ENCODE peak calls at places on chromosomes 4 and X, in seven cellular contexts. One of them, this sample, is unnamed.

GRCh38 chr4:8144359-8144758 is 14.3 kb downstream of the ABLIM2 start:
- DNase-seq in cardiac muscle cell: no peak
- DNase-seq in heart left ventricle: no peak
- DNase-seq in esophagus muscularis mucosa: no peak
- DNase-seq in coronary artery: no peak
- DNase-seq in retinal pigment epithelial cell: no peak
- DNase-seq in lung: no peak
- DNase-seq in this sample: no peak

GRCh38 chr4:151417766-151418376 is 8.9 kb downstream of the FHIP1A start:
- DNase-seq in retinal pigment epithelial cell: no peak
- DNase-seq in lung: no peak
- DNase-seq in coronary artery: no peak
- DNase-seq in esophagus muscularis mucosa: no peak
- DNase-seq in heart left ventricle: no peak
- DNase-seq in cardiac muscle cell: no peak
- DNase-seq in this sample: no peak

GRCh38 chrX:107704181-107704580 is 71.4 kb downstream of the TSC22D3 start:
- DNase-seq in coronary artery: no peak
- DNase-seq in esophagus muscularis mucosa: no peak
- DNase-seq in lung: no peak
- DNase-seq in cardiac muscle cell: peak
- DNase-seq in retinal pigment epithelial cell: no peak
- DNase-seq in heart left ventricle: no peak
- DNase-seq in this sample: no peak

GRCh38 chr4:26326791-26327190 is 6.0 kb downstream of the RBPJ start:
- DNase-seq in cardiac muscle cell: no peak
- DNase-seq in esophagus muscularis mucosa: no peak
- DNase-seq in lung: no peak
- DNase-seq in heart left ventricle: no peak
- DNase-seq in coronary artery: no peak
- DNase-seq in retinal pigment epithelial cell: peak
- DNase-seq in this sample: no peak

GRCh38 chr4:32775049-32775448 is 2054.9 kb downstream of the PCDH7 start:
- DNase-seq in cardiac muscle cell: peak
- DNase-seq in lung: no peak
- DNase-seq in coronary artery: no peak
- DNase-seq in retinal pigment epithelial cell: peak
- DNase-seq in esophagus muscularis mucosa: no peak
- DNase-seq in heart left ventricle: no peak
- DNase-seq in this sample: no peak

GRCh38 chrX:298993-299392 is 17.8 kb downstream of the PLCXD1 start:
- DNase-seq in retinal pigment epithelial cell: no peak
- DNase-seq in lung: no peak
- DNase-seq in esophagus muscularis mucosa: no peak
- DNase-seq in heart left ventricle: peak
- DNase-seq in coronary artery: no peak
- DNase-seq in cardiac muscle cell: no peak
- DNase-seq in this sample: no peak

GRCh38 chrX:9569875-9570274 is 105.0 kb downstream of the TBL1X start:
- DNase-seq in heart left ventricle: no peak
- DNase-seq in esophagus muscularis mucosa: no peak
- DNase-seq in coronary artery: no peak
- DNase-seq in retinal pigment epithelial cell: no peak
- DNase-seq in lung: no peak
- DNase-seq in cardiac muscle cell: no peak
- DNase-seq in this sample: no peak

GRCh38 chrX:794311-794710 is 163.7 kb downstream of the SHOX start:
- DNase-seq in esophagus muscularis mucosa: no peak
- DNase-seq in coronary artery: no peak
- DNase-seq in lung: no peak
- DNase-seq in cardiac muscle cell: no peak
- DNase-seq in heart left ventricle: no peak
- DNase-seq in retinal pigment epithelial cell: no peak
- DNase-seq in this sample: no peak

GRCh38 chrX:39731735-39732134 is 366.0 kb downstream of the BCOR start:
- DNase-seq in retinal pigment epithelial cell: no peak
- DNase-seq in lung: no peak
- DNase-seq in cardiac muscle cell: no peak
- DNase-seq in coronary artery: peak
- DNase-seq in heart left ventricle: peak
- DNase-seq in esophagus muscularis mucosa: no peak
- DNase-seq in this sample: no peak

GRCh38 chr4:186159613-186160012 is 31.8 kb upstream of the CYP4V2 start:
- DNase-seq in cardiac muscle cell: no peak
- DNase-seq in heart left ventricle: no peak
- DNase-seq in coronary artery: no peak
- DNase-seq in retinal pigment epithelial cell: no peak
- DNase-seq in lung: no peak
- DNase-seq in esophagus muscularis mucosa: peak
- DNase-seq in this sample: no peak

GRCh38 chr4:117421706-117422105 is 336.3 kb upstream of the TRAM1L1 start:
- DNase-seq in esophagus muscularis mucosa: no peak
- DNase-seq in coronary artery: no peak
- DNase-seq in lung: no peak
- DNase-seq in heart left ventricle: no peak
- DNase-seq in cardiac muscle cell: no peak
- DNase-seq in retinal pigment epithelial cell: no peak
- DNase-seq in this sample: no peak

GRCh38 chr4:177448850-177449249 is 6.6 kb upstream of the AGA start:
- DNase-seq in coronary artery: no peak
- DNase-seq in lung: no peak
- DNase-seq in esophagus muscularis mucosa: no peak
- DNase-seq in retinal pigment epithelial cell: peak
- DNase-seq in cardiac muscle cell: no peak
- DNase-seq in heart left ventricle: no peak
- DNase-seq in this sample: no peak

GRCh38 chr4:85187106-85187505 is 220.6 kb upstream of the WDFY3 start:
- DNase-seq in heart left ventricle: no peak
- DNase-seq in retinal pigment epithelial cell: no peak
- DNase-seq in coronary artery: no peak
- DNase-seq in esophagus muscularis mucosa: no peak
- DNase-seq in lung: no peak
- DNase-seq in cardiac muscle cell: no peak
- DNase-seq in this sample: no peak

GRCh38 chr4:1978741-1979476 is 29.9 kb downstream of the NELFA start:
- DNase-seq in esophagus muscularis mucosa: no peak
- DNase-seq in heart left ventricle: no peak
- DNase-seq in cardiac muscle cell: no peak
- DNase-seq in lung: no peak
- DNase-seq in retinal pigment epithelial cell: peak
- DNase-seq in coronary artery: peak
- DNase-seq in this sample: no peak

GRCh38 chr4:43244688-43245382 is 352.3 kb downstream of the GRXCR1 start:
- DNase-seq in coronary artery: no peak
- DNase-seq in lung: no peak
- DNase-seq in esophagus muscularis mucosa: no peak
- DNase-seq in heart left ventricle: no peak
- DNase-seq in retinal pigment epithelial cell: no peak
- DNase-seq in cardiac muscle cell: no peak
- DNase-seq in this sample: no peak

GRCh38 chr4:83362492-83363329 is 28.1 kb upstream of the HPSE start:
- DNase-seq in retinal pigment epithelial cell: peak
- DNase-seq in cardiac muscle cell: no peak
- DNase-seq in heart left ventricle: no peak
- DNase-seq in esophagus muscularis mucosa: no peak
- DNase-seq in coronary artery: no peak
- DNase-seq in lung: no peak
- DNase-seq in this sample: peak

DNA sequence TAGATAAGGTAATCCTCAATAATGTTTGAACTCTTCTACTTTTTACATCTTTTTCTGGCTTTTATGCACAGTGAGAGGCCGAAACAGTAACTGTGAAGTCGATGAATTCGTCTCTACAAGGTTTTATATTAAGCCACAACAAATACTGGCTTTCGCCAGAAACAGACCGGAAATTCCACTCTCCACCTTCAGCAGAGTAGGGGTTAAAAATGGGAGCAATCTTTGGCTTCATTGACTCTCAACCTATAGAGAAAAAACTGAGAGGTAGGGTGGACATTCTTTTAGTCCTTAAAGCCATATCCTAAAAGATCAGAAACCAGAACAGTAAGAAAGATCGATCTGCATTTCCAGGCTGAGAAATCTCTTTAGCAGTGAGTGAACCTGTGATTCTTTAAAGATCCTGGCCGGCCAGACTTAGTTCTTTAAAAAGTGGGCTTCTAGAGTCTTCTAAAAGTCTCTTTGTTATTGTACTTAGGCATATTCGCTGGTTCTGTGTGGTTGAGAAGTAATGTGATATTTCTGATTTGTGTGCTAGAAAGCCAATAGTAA is 1.9 kb downstream of the HSPA4L start:
- DNase-seq in cardiac muscle cell: no peak
- DNase-seq in coronary artery: no peak
- DNase-seq in lung: no peak
- DNase-seq in heart left ventricle: no peak
- DNase-seq in retinal pigment epithelial cell: no peak
- DNase-seq in esophagus muscularis mucosa: no peak
- DNase-seq in this sample: no peak
- H3K4me3 ChIP-seq in cardiac muscle cell: no peak
- H3K4me3 ChIP-seq in coronary artery: peak
- H3K4me3 ChIP-seq in lung: no peak
- H3K4me3 ChIP-seq in heart left ventricle: no peak
- H3K4me3 ChIP-seq in retinal pigment epithelial cell: peak
- H3K4me3 ChIP-seq in esophagus muscularis mucosa: peak
- H3K4me3 ChIP-seq in this sample: no peak

GRCh38 chr4:46387956-46388355 is 2.0 kb downstream of the GABRA2 start:
- DNase-seq in lung: no peak
- DNase-seq in cardiac muscle cell: no peak
- DNase-seq in esophagus muscularis mucosa: no peak
- DNase-seq in heart left ventricle: no peak
- DNase-seq in retinal pigment epithelial cell: no peak
- DNase-seq in coronary artery: no peak
- DNase-seq in this sample: no peak

GRCh38 chr4:46390353-46391058 is 578 bp upstream of the GABRA2 start:
- DNase-seq in cardiac muscle cell: no peak
- DNase-seq in retinal pigment epithelial cell: no peak
- DNase-seq in coronary artery: no peak
- DNase-seq in esophagus muscularis mucosa: no peak
- DNase-seq in lung: no peak
- DNase-seq in heart left ventricle: no peak
- DNase-seq in this sample: no peak

GRCh38 chr4:46386570-46386969 is 3.4 kb downstream of the GABRA2 start:
- DNase-seq in esophagus muscularis mucosa: no peak
- DNase-seq in cardiac muscle cell: peak
- DNase-seq in coronary artery: no peak
- DNase-seq in lung: no peak
- DNase-seq in heart left ventricle: no peak
- DNase-seq in retinal pigment epithelial cell: no peak
- DNase-seq in this sample: no peak

GRCh38 chr4:46389301-46389761 is 597 bp downstream of the GABRA2 start:
- DNase-seq in retinal pigment epithelial cell: no peak
- DNase-seq in cardiac muscle cell: peak
- DNase-seq in lung: no peak
- DNase-seq in esophagus muscularis mucosa: no peak
- DNase-seq in heart left ventricle: no peak
- DNase-seq in coronary artery: no peak
- DNase-seq in this sample: peak

DNA sequence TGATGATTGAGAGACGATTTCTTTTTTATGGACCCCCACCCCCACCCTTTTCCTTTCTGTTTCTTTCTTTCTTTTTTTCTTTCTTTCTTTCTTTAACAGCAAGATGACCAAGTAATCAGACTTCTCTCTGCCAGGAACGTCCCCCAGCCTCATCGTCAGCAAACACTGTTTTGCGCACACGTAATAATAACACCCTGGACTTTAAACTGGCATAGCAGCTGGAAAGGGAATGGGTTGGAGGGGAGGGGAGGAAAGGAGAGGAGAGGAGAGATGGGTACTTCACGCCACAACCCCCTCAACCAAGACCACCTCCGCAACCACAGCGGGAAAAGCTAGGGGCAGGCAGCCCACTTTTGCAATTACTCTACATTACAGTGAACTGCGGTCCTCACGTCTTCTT is 1.1 kb downstream of the GABRA2 start:
- DNase-seq in coronary artery: no peak
- DNase-seq in lung: no peak
- DNase-seq in cardiac muscle cell: no peak
- DNase-seq in esophagus muscularis mucosa: no peak
- DNase-seq in retinal pigment epithelial cell: no peak
- DNase-seq in heart left ventricle: no peak
- DNase-seq in this sample: no peak
- H3K4me3 ChIP-seq in coronary artery: peak
- H3K4me3 ChIP-seq in lung: no peak
- H3K4me3 ChIP-seq in cardiac muscle cell: peak
- H3K4me3 ChIP-seq in esophagus muscularis mucosa: peak
- H3K4me3 ChIP-seq in retinal pigment epithelial cell: peak
- H3K4me3 ChIP-seq in heart left ventricle: peak
- H3K4me3 ChIP-seq in this sample: peak

GRCh38 chrX:100647095-100647494 is 3.1 kb downstream of the SRPX2 start:
- DNase-seq in esophagus muscularis mucosa: no peak
- DNase-seq in lung: no peak
- DNase-seq in retinal pigment epithelial cell: no peak
- DNase-seq in coronary artery: no peak
- DNase-seq in heart left ventricle: peak
- DNase-seq in cardiac muscle cell: no peak
- DNase-seq in this sample: no peak

GRCh38 chrX:100647739-100648138 is 3.7 kb downstream of the SRPX2 start:
- DNase-seq in cardiac muscle cell: no peak
- DNase-seq in esophagus muscularis mucosa: no peak
- DNase-seq in coronary artery: no peak
- DNase-seq in retinal pigment epithelial cell: no peak
- DNase-seq in lung: no peak
- DNase-seq in heart left ventricle: no peak
- DNase-seq in this sample: no peak

GRCh38 chrX:100643943-100644587 is at the start of gene SRPX2:
- DNase-seq in coronary artery: no peak
- DNase-seq in esophagus muscularis mucosa: no peak
- DNase-seq in cardiac muscle cell: no peak
- DNase-seq in retinal pigment epithelial cell: peak
- DNase-seq in heart left ventricle: peak
- DNase-seq in lung: no peak
- DNase-seq in this sample: no peak

GRCh38 chrX:100643212-100643611 is 787 bp upstream of the SRPX2 start:
- DNase-seq in cardiac muscle cell: no peak
- DNase-seq in retinal pigment epithelial cell: no peak
- DNase-seq in lung: no peak
- DNase-seq in heart left ventricle: no peak
- DNase-seq in esophagus muscularis mucosa: no peak
- DNase-seq in coronary artery: no peak
- DNase-seq in this sample: no peak

DNA sequence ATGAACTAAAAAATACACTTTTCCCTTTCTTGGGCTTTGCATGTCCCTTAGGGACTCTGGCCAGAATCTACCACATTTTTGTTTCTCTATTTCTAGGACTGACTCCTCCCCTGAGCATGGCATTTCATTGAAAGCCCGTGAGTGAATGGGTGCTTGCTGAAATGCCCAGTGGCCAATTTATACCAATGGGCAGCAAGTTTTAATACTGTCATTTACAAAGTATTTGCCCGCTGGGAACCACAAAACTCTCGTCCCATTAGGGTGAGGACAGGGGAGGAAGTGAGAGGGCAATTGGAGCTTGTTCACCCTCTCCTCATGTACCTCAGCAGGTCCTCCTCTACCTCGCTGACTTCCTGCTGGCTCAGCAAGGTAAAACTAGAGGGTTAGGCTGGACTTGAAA is 1.1 kb downstream of the SRPX2 start:
- DNase-seq in coronary artery: no peak
- DNase-seq in heart left ventricle: no peak
- DNase-seq in esophagus muscularis mucosa: no peak
- DNase-seq in cardiac muscle cell: no peak
- DNase-seq in retinal pigment epithelial cell: no peak
- DNase-seq in lung: no peak
- DNase-seq in this sample: no peak
- H3K4me3 ChIP-seq in coronary artery: peak
- H3K4me3 ChIP-seq in heart left ventricle: peak
- H3K4me3 ChIP-seq in esophagus muscularis mucosa: peak
- H3K4me3 ChIP-seq in cardiac muscle cell: no peak
- H3K4me3 ChIP-seq in retinal pigment epithelial cell: no peak
- H3K4me3 ChIP-seq in lung: no peak
- H3K4me3 ChIP-seq in this sample: no peak

GRCh38 chr4:30768278-30768677 is 48.1 kb downstream of the PCDH7 start:
- DNase-seq in retinal pigment epithelial cell: no peak
- DNase-seq in lung: no peak
- DNase-seq in coronary artery: no peak
- DNase-seq in heart left ventricle: no peak
- DNase-seq in cardiac muscle cell: no peak
- DNase-seq in esophagus muscularis mucosa: no peak
- DNase-seq in this sample: no peak
- H3K4me3 ChIP-seq in retinal pigment epithelial cell: no peak
- H3K4me3 ChIP-seq in lung: no peak
- H3K4me3 ChIP-seq in coronary artery: no peak
- H3K4me3 ChIP-seq in heart left ventricle: no peak
- H3K4me3 ChIP-seq in cardiac muscle cell: no peak
- H3K4me3 ChIP-seq in esophagus muscularis mucosa: no peak
- H3K4me3 ChIP-seq in this sample: no peak

This sample was measured in colonic mucosa.